ENCODE peak calls at places on chromosomes 12 and 14, in nine cellular contexts. G, J, Y, W, X, F, I, K and V are unnamed samples.

GRCh38 chr12:47270782-47271664 is 191.3 kb upstream of the AMIGO2 start:
- DNase-seq in X (no peak), F (peak; percentile 63), J (peak; percentile 37), W (no peak), G (no peak), Y (no peak), I (no peak), K (no peak), V (no peak)

GRCh38 chr14:77063581-77064289 is 34.3 kb upstream of the CIPC start:
- DNase-seq in I (no peak), K (no peak), W (no peak), F (no peak), Y (peak; percentile 83), G (no peak), J (no peak), X (no peak), V (no peak)

GRCh38 chr12:120055231-120055630 is 61.3 kb downstream of the RAB35 start:
- DNase-seq in J (peak; percentile 72), F (no peak), X (no peak), Y (no peak), K (no peak), I (no peak), W (no peak), G (no peak), V (no peak)

GRCh38 chr14:78178971-78179370 is 8.8 kb downstream of the NRXN3 start:
- DNase-seq in X (no peak), I (no peak), G (no peak), F (no peak), J (no peak), W (no peak), Y (no peak), K (no peak), V (no peak)

GRCh38 chr14:55583942-55584468 is 4.0 kb downstream of the KTN1 start:
- DNase-seq in F (no peak), W (no peak), Y (no peak), K (no peak), J (peak; percentile 11), X (no peak), I (no peak), G (no peak), V (no peak)

GRCh38 chr12:15522574-15523187 is 200.4 kb downstream of the PTPRO start:
- DNase-seq in F (peak; percentile 40), I (peak; percentile 26), X (peak; percentile 62), Y (no peak), J (peak; percentile 60), G (no peak), K (no peak), W (no peak), V (peak; percentile 76)

GRCh38 chr12:111730420-111730819 is 36.3 kb upstream of the ALDH2 start:
- DNase-seq in I (no peak), K (no peak), F (no peak), J (no peak), X (peak; percentile 89), G (no peak), Y (peak; percentile 24), W (no peak), V (peak; percentile 80)

GRCh38 chr12:52268212-52268611 is 6.2 kb upstream of the KRT86 start:
- DNase-seq in I (no peak), J (peak; percentile 49), G (no peak), Y (no peak), K (no peak), W (no peak), X (no peak), F (peak; percentile 61), V (no peak)

GRCh38 chr12:15428632-15429031 is 106.3 kb downstream of the PTPRO start:
- DNase-seq in I (no peak), G (no peak), X (no peak), F (no peak), W (no peak), J (no peak), K (no peak), Y (no peak), V (no peak)